ENCODE peak calls at places on chromosomes 7 and 10, in nine cellular contexts. S, H, D, F, O, T, U, Q and G are unnamed samples.

GRCh38 chr10:59622320-59622901 is 87.2 kb downstream of the SLC16A9 start:
- DNase-seq in S (peak; percentile 73), H (no peak), D (peak; percentile 24), F (peak; percentile 56), O (peak; percentile 47), T (no peak), U (peak; percentile 12), Q (peak; percentile 45), G (peak; percentile 23)

GRCh38 chr7:30750574-30751256 is 1.2 kb upstream of the INMT start:
- DNase-seq in S (peak; percentile 88), H (peak; percentile 3), D (no peak), F (no peak), O (no peak), T (no peak), U (no peak), Q (peak; percentile 91), G (peak; percentile 91)

GRCh38 chr10:42932735-42933453 is 144.0 kb upstream of the RET start:
- DNase-seq in S (no peak), H (no peak), D (no peak), F (peak; percentile 72), O (no peak), T (no peak), U (no peak), Q (no peak), G (no peak)

GRCh38 chr7:86937499-86937898 is 122.0 kb downstream of the ELAPOR2 start:
- DNase-seq in S (no peak), H (no peak), D (no peak), F (no peak), O (no peak), T (no peak), U (no peak), Q (no peak), G (no peak)

GRCh38 chr7:70571403-70571911 is 560.5 kb upstream of the GALNT17 start:
- DNase-seq in S (peak; percentile 91), H (no peak), D (no peak), F (no peak), O (peak; percentile 86), T (no peak), U (no peak), Q (no peak), G (peak; percentile 82)

GRCh38 chr10:3763035-3763456 is 22.0 kb downstream of the KLF6 start:
- DNase-seq in S (peak; percentile 65), H (no peak), D (no peak), F (peak; percentile 56), O (peak; percentile 79), T (no peak), U (no peak), Q (peak; percentile 85), G (peak; percentile 71)

GRCh38 chr10:14594878-14595525 is 179.7 kb downstream of the FAM107B start:
- DNase-seq in S (no peak), H (no peak), D (no peak), F (no peak), O (no peak), T (no peak), U (no peak), Q (no peak), G (no peak)

GRCh38 chr10:70034252-70034651 is 18.4 kb upstream of the MACROH2A2 start:
- DNase-seq in S (no peak), H (no peak), D (no peak), F (no peak), O (no peak), T (no peak), U (no peak), Q (no peak), G (no peak)

GRCh38 chr10:68086011-68086410 is 10.9 kb upstream of the HERC4 start:
- DNase-seq in S (no peak), H (no peak), D (no peak), F (no peak), O (no peak), T (no peak), U (no peak), Q (peak; percentile 70), G (no peak)

GRCh38 chr7:50959560-50959959 is 176.9 kb upstream of the GRB10 start:
- DNase-seq in S (no peak), H (no peak), D (no peak), F (no peak), O (no peak), T (no peak), U (no peak), Q (no peak), G (no peak)

GRCh38 chr7:149296368-149296767 is 34.4 kb downstream of the ZNF783 start:
- DNase-seq in S (no peak), H (no peak), D (no peak), F (no peak), O (no peak), T (no peak), U (no peak), Q (no peak), G (no peak)

GRCh38 chr10:120538091-120538490 is 81.1 kb downstream of the PLPP4 start:
- DNase-seq in S (no peak), H (no peak), D (no peak), F (no peak), O (no peak), T (no peak), U (no peak), Q (no peak), G (no peak)

GRCh38 chr10:48247680-48248079 is 26.8 kb downstream of the FRMPD2 start:
- DNase-seq in S (no peak), H (no peak), D (no peak), F (no peak), O (no peak), T (no peak), U (no peak), Q (peak; percentile 85), G (peak; percentile 20)

GRCh38 chr10:1404953-1405260 is 332.4 kb downstream of the ADARB2 start:
- DNase-seq in S (no peak), H (no peak), D (no peak), F (no peak), O (no peak), T (no peak), U (no peak), Q (no peak), G (no peak)

GRCh38 chr10:100022403-100022802 is 12.7 kb upstream of the DNMBP start:
- DNase-seq in S (no peak), H (no peak), D (no peak), F (no peak), O (no peak), T (no peak), U (no peak), Q (no peak), G (peak; percentile 33)

GRCh38 chr7:22675917-22676343 is 51.1 kb upstream of the IL6 start:
- DNase-seq in S (no peak), H (no peak), D (no peak), F (no peak), O (no peak), T (no peak), U (no peak), Q (peak; percentile 45), G (peak; percentile 91)

GRCh38 chr10:114754445-114755320 is 66.9 kb upstream of the FHIP2A start:
- DNase-seq in S (peak; percentile 83), H (no peak), D (no peak), F (no peak), O (peak; percentile 88), T (no peak), U (no peak), Q (peak; percentile 73), G (peak; percentile 77)